ENCODE peak calls at places on chromosomes 6 and 20, in ten cellular contexts. I is HepG2; G is sigmoid colon; L is CD8-positive, alpha-beta memory T cell; S is brain microvascular endothelial cell; P is astrocyte of the cerebellum; F is SJSA1; H is vagina; Q is CD8-positive, alpha-beta T cell; B is breast epithelium. K is an unnamed sample.

GRCh38 chr6:146127447-146128215 is 98.8 kb downstream of the GRM1 start:
- DNase-seq in I (no peak), G (no peak), L (no peak), S (no peak), P (no peak), F (no peak), H (no peak), Q (no peak), B (no peak), K (no peak)

GRCh38 chr6:157629220-157629619 is 193.8 kb upstream of the SNX9 start:
- DNase-seq in I (no peak), G (peak; percentile 18), L (no peak), S (peak; percentile 66), P (no peak), F (no peak), H (no peak), Q (no peak), B (no peak), K (no peak)

GRCh38 chr20:18628330-18628941 is 40.6 kb downstream of the DTD1 start:
- DNase-seq in I (peak; percentile 24), G (no peak), L (no peak), S (no peak), P (no peak), F (no peak), H (no peak), Q (no peak), B (peak; percentile 60), K (no peak)

GRCh38 chr6:15804461-15804784 is 141.6 kb upstream of the DTNBP1 start:
- DNase-seq in I (no peak), G (no peak), L (no peak), S (no peak), P (no peak), F (no peak), H (no peak), Q (no peak), B (no peak), K (no peak)

GRCh38 chr20:29300579-29301551 is 1956.6 kb upstream of the DEFB115 start:
- DNase-seq in I (no peak), G (peak; percentile 52), L (no peak), S (no peak), P (no peak), F (no peak), H (no peak), Q (no peak), B (no peak), K (no peak)

GRCh38 chr20:11352041-11352440 is 565.7 kb upstream of the BTBD3 start:
- DNase-seq in I (no peak), G (no peak), L (no peak), S (no peak), P (no peak), F (no peak), H (no peak), Q (no peak), B (no peak), K (no peak)

GRCh38 chr6:37244430-37245310 is 12.9 kb upstream of the TBC1D22B start:
- DNase-seq in I (peak; percentile 97), G (peak; percentile 94), L (no peak), S (peak; percentile 100), P (peak; percentile 100), F (peak; percentile 83), H (no peak), Q (no peak), B (peak; percentile 67), K (peak; percentile 100)

GRCh38 chr6:1608976-1609661 is 596 bp upstream of the FOXC1 start:
- DNase-seq in I (no peak), G (peak; percentile 64), L (no peak), S (no peak), P (no peak), F (peak; percentile 85), H (no peak), Q (no peak), B (no peak), K (no peak)

GRCh38 chr20:38304845-38305447 is 990 bp downstream of the BPI start:
- DNase-seq in I (peak; percentile 31), G (no peak), L (no peak), S (peak; percentile 49), P (no peak), F (peak; percentile 63), H (no peak), Q (no peak), B (no peak), K (no peak)

GRCh38 chr6:29631860-29632731 is 887 bp downstream of the GABBR1 start:
- DNase-seq in I (no peak), G (peak; percentile 91), L (peak; percentile 62), S (no peak), P (no peak), F (peak; percentile 67), H (no peak), Q (no peak), B (no peak), K (peak; percentile 16)

GRCh38 chr20:20211274-20211987 is 156.5 kb upstream of the INSM1 start:
- DNase-seq in I (no peak), G (no peak), L (no peak), S (no peak), P (no peak), F (no peak), H (no peak), Q (no peak), B (no peak), K (no peak)

GRCh38 chr6:165266236-165267025 is 43.0 kb downstream of the C6orf118 start:
- DNase-seq in I (no peak), G (no peak), L (no peak), S (no peak), P (no peak), F (no peak), H (no peak), Q (no peak), B (no peak), K (no peak)

GRCh38 chr6:137271245-137272183 is 52.3 kb upstream of the IFNGR1 start:
- DNase-seq in I (peak; percentile 75), G (no peak), L (no peak), S (peak; percentile 24), P (peak; percentile 56), F (no peak), H (no peak), Q (no peak), B (no peak), K (no peak)

GRCh38 chr6:121726596-121726995 is 291.1 kb downstream of the GJA1 start:
- DNase-seq in I (no peak), G (no peak), L (no peak), S (no peak), P (no peak), F (no peak), H (no peak), Q (no peak), B (no peak), K (no peak)

GRCh38 chr6:139030539-139030938 is 2.0 kb downstream of the ABRACL start:
- DNase-seq in I (no peak), G (no peak), L (peak; percentile 4), S (no peak), P (no peak), F (no peak), H (no peak), Q (no peak), B (no peak), K (no peak)
- H3K4me3 ChIP-seq in I (no peak overlapping the region), G (peak overlapping the region; percentile 74), L (peak overlapping the region; percentile 70), S (no peak overlapping the region), P (no peak overlapping the region), F (no peak overlapping the region), H (no peak overlapping the region), Q (peak overlapping the region; percentile 99), B (no peak overlapping the region), K (no peak overlapping the region)

GRCh38 chr6:107362271-107362604 is 97.1 kb downstream of the PDSS2 start:
- DNase-seq in I (peak; percentile 12), G (no peak), L (no peak), S (no peak), P (no peak), F (no peak), H (no peak), Q (no peak), B (no peak), K (no peak)

GRCh38 chr6:107357842-107358241 is 101.5 kb downstream of the PDSS2 start:
- DNase-seq in I (no peak), G (no peak), L (no peak), S (no peak), P (no peak), F (no peak), H (no peak), Q (no peak), B (no peak), K (no peak)

GRCh38 chr6:107360476-107360875 is 98.9 kb downstream of the PDSS2 start:
- DNase-seq in I (no peak), G (no peak), L (no peak), S (no peak), P (no peak), F (no peak), H (no peak), Q (no peak), B (no peak), K (peak; percentile 18)

GRCh38 chr6:107361568-107362270 is 97.6 kb downstream of the PDSS2 start:
- DNase-seq in I (peak; percentile 85), G (no peak), L (no peak), S (peak; percentile 80), P (peak; percentile 65), F (no peak), H (no peak), Q (no peak), B (no peak), K (peak; percentile 43)
- H3K4me3 ChIP-seq in I (no peak overlapping the region), G (no peak overlapping the region), L (no peak overlapping the region), S (no peak overlapping the region), P (no peak overlapping the region), F (no peak overlapping the region), H (no peak overlapping the region), Q (no peak overlapping the region), B (no peak overlapping the region), K (no peak overlapping the region)

GRCh38 chr6:111601875-111602274 is 3.8 kb downstream of the TRAF3IP2 start:
- DNase-seq in I (no peak), G (peak; percentile 89), L (no peak), S (no peak), P (peak; percentile 78), F (no peak), H (no peak), Q (no peak), B (no peak), K (peak; percentile 69)
- H3K4me3 ChIP-seq in I (no peak overlapping the region), G (no peak overlapping the region), L (no peak overlapping the region), S (no peak overlapping the region), P (no peak overlapping the region), F (no peak overlapping the region), H (no peak overlapping the region), Q (no peak overlapping the region), B (peak overlapping the region; percentile 21), K (no peak overlapping the region)

DNA sequence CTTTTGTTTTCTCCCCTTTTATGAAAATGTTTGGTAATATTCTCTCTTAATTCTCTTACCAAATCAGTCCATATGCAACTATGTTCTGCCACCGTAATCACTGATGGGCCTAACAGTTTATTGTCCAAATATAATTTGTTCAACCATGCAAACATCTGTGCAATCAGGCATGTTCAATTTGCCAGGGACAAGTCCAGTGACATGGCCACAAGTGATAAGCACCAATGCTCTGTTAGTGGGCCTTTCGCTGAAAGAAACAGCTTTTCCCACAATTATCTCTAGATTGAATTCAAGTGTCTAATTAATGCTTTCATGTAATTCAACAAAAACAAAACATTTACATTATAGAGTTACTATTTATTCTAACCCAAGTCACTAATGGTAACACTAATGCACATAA is 53.3 kb downstream of the EPB41L2 start:
- DNase-seq in I (no peak), G (no peak), L (no peak), S (no peak), P (no peak), F (no peak), H (no peak), Q (no peak), B (no peak), K (no peak)
- H3K4me3 ChIP-seq in I (no peak overlapping the region), G (no peak overlapping the region), L (no peak overlapping the region), S (no peak overlapping the region), P (no peak overlapping the region), F (no peak overlapping the region), H (no peak overlapping the region), Q (no peak overlapping the region), B (no peak overlapping the region), K (no peak overlapping the region)